ENCODE peak calls at places on chromosomes 5 and 9, in nine cellular contexts. A is HuH-7; M is NCI-H1436; H is OCI-M1; V is NAMALWA; Q is hypothalamus; R is glutamatergic neuron; J is CD8-positive, alpha-beta memory T cell; D is DMS 273 treated with DMSO at 0.1 percent for 48 hours. K is an unnamed sample.

GRCh38 chr5:176737746-176738699 is 72.3 kb upstream of the UNC5A start:
- DNase-seq in A (no peak), H (no peak), Q (no peak), R (no peak), D (no peak), M (no peak), J (peak), V (no peak), K (no peak)

GRCh38 chr5:76692651-76693050 is 23.3 kb upstream of the F2R start:
- DNase-seq in R (no peak), J (no peak), H (no peak), A (no peak), M (no peak), Q (no peak), D (no peak), V (no peak), K (no peak)

GRCh38 chr5:74434124-74434899 is 206.2 kb downstream of the ENC1 start:
- DNase-seq in H (no peak), Q (no peak), D (no peak), A (no peak), J (no peak), R (no peak), M (no peak), V (no peak), K (no peak)

GRCh38 chr9:137441935-137442321 is 771 bp upstream of the ENTPD8 start:
- DNase-seq in J (no peak), R (no peak), A (no peak), D (no peak), Q (no peak), V (no peak), H (no peak), M (no peak), K (no peak)

GRCh38 chr5:603081-603998 is 8.8 kb upstream of the CEP72 start:
- DNase-seq in J (peak), V (no peak), M (no peak), Q (no peak), A (no peak), R (no peak), H (no peak), D (no peak), K (no peak)

GRCh38 chr9:27626629-27627564 is 53.6 kb upstream of the C9orf72 start:
- DNase-seq in M (no peak), V (no peak), R (no peak), J (no peak), H (no peak), Q (no peak), A (no peak), D (no peak), K (no peak)

GRCh38 chr5:142432961-142433360 is 108.1 kb upstream of the SPRY4 start:
- DNase-seq in H (no peak), J (peak), D (no peak), V (no peak), R (no peak), Q (no peak), M (peak), A (no peak), K (peak)

GRCh38 chr9:136876476-136876875 is 9.8 kb upstream of the TRAF2 start:
- DNase-seq in A (no peak), R (no peak), D (no peak), V (no peak), J (no peak), M (no peak), Q (no peak), H (no peak), K (no peak)

GRCh38 chr9:70602364-70603019 is 188.0 kb upstream of the KLF9 start:
- DNase-seq in M (peak), J (peak), D (peak), A (peak), R (peak), Q (peak), V (peak), H (peak), K (peak)

K was measured in T-cell.